ENCODE peak calls at places on chromosomes 12 and 14, in five cellular contexts. One of them, this sample, is unnamed.

GRCh38 chr12:107131832-107132616 is 38.7 kb upstream of the CRY1 start:
- DNase-seq in cardiac fibroblast: peak
- DNase-seq in left lung: no peak
- DNase-seq in upper lobe of right lung: no peak
- DNase-seq in trophoblast cell: peak
- DNase-seq in this sample: no peak

GRCh38 chr14:74401504-74402241 is 24.3 kb downstream of the SYNDIG1L start:
- DNase-seq in upper lobe of right lung: no peak
- DNase-seq in left lung: no peak
- DNase-seq in trophoblast cell: peak
- DNase-seq in cardiac fibroblast: no peak
- DNase-seq in this sample: peak

GRCh38 chr14:71311061-71311460 is 403.8 kb downstream of the PCNX1 start:
- DNase-seq in cardiac fibroblast: no peak
- DNase-seq in trophoblast cell: no peak
- DNase-seq in left lung: no peak
- DNase-seq in upper lobe of right lung: no peak
- DNase-seq in this sample: no peak

GRCh38 chr12:108975024-108975593 is 45.8 kb downstream of the SVOP start:
- DNase-seq in trophoblast cell: no peak
- DNase-seq in left lung: no peak
- DNase-seq in cardiac fibroblast: peak
- DNase-seq in upper lobe of right lung: no peak
- DNase-seq in this sample: no peak

GRCh38 chr12:125192690-125193221 is 127.5 kb downstream of the AACS start:
- DNase-seq in cardiac fibroblast: no peak
- DNase-seq in upper lobe of right lung: no peak
- DNase-seq in trophoblast cell: no peak
- DNase-seq in left lung: no peak
- DNase-seq in this sample: no peak

GRCh38 chr12:63845726-63846125 is 1.2 kb downstream of the SRGAP1 start:
- DNase-seq in cardiac fibroblast: peak
- DNase-seq in upper lobe of right lung: no peak
- DNase-seq in trophoblast cell: no peak
- DNase-seq in left lung: no peak
- DNase-seq in this sample: no peak

GRCh38 chr14:44846232-44846824 is 115.4 kb downstream of the KLHL28 start:
- DNase-seq in left lung: no peak
- DNase-seq in upper lobe of right lung: no peak
- DNase-seq in trophoblast cell: peak
- DNase-seq in cardiac fibroblast: peak
- DNase-seq in this sample: peak

GRCh38 chr12:91813701-91814100 is 331.9 kb downstream of the BTG1 start:
- DNase-seq in upper lobe of right lung: no peak
- DNase-seq in cardiac fibroblast: no peak
- DNase-seq in left lung: no peak
- DNase-seq in trophoblast cell: no peak
- DNase-seq in this sample: no peak

GRCh38 chr14:27995688-27996087 is 770.9 kb upstream of the FOXG1 start:
- DNase-seq in upper lobe of right lung: no peak
- DNase-seq in cardiac fibroblast: no peak
- DNase-seq in trophoblast cell: no peak
- DNase-seq in left lung: no peak
- DNase-seq in this sample: no peak

GRCh38 chr12:50985322-50985721 is 33.0 kb downstream of the HIGD1C start:
- DNase-seq in cardiac fibroblast: peak
- DNase-seq in upper lobe of right lung: no peak
- DNase-seq in trophoblast cell: no peak
- DNase-seq in left lung: no peak
- DNase-seq in this sample: no peak

GRCh38 chr12:1776139-1776975 is 44.0 kb upstream of the LRTM2 start:
- DNase-seq in left lung: no peak
- DNase-seq in upper lobe of right lung: no peak
- DNase-seq in cardiac fibroblast: peak
- DNase-seq in trophoblast cell: peak
- DNase-seq in this sample: no peak

GRCh38 chr12:42128327-42128726 is 16.3 kb downstream of the GXYLT1 start:
- DNase-seq in trophoblast cell: no peak
- DNase-seq in cardiac fibroblast: no peak
- DNase-seq in left lung: no peak
- DNase-seq in upper lobe of right lung: no peak
- DNase-seq in this sample: no peak

GRCh38 chr14:99807413-99808132 is 14.4 kb downstream of the EML1 start:
- DNase-seq in upper lobe of right lung: no peak
- DNase-seq in trophoblast cell: no peak
- DNase-seq in left lung: no peak
- DNase-seq in cardiac fibroblast: peak
- DNase-seq in this sample: no peak

GRCh38 chr12:129550353-129550752 is 353.5 kb downstream of the TMEM132D start:
- DNase-seq in cardiac fibroblast: no peak
- DNase-seq in upper lobe of right lung: peak
- DNase-seq in left lung: no peak
- DNase-seq in trophoblast cell: no peak
- DNase-seq in this sample: no peak

GRCh38 chr14:99792551-99793212 is 531 bp upstream of the EML1 start:
- DNase-seq in upper lobe of right lung: no peak
- DNase-seq in cardiac fibroblast: peak
- DNase-seq in left lung: no peak
- DNase-seq in trophoblast cell: peak
- DNase-seq in this sample: no peak

GRCh38 chr12:100794441-100795192 is at the start of gene ANO4:
- DNase-seq in upper lobe of right lung: no peak
- DNase-seq in trophoblast cell: no peak
- DNase-seq in left lung: no peak
- DNase-seq in cardiac fibroblast: peak
- DNase-seq in this sample: no peak

GRCh38 chr14:56817396-56817921 is 7.2 kb upstream of the OTX2 start:
- DNase-seq in upper lobe of right lung: no peak
- DNase-seq in trophoblast cell: no peak
- DNase-seq in cardiac fibroblast: no peak
- DNase-seq in left lung: no peak
- DNase-seq in this sample: no peak

GRCh38 chr12:20377750-20378149 is 9.4 kb downstream of the PDE3A start:
- DNase-seq in upper lobe of right lung: no peak
- DNase-seq in left lung: no peak
- DNase-seq in cardiac fibroblast: no peak
- DNase-seq in trophoblast cell: no peak
- DNase-seq in this sample: no peak

GRCh38 chr12:93793007-93793406 is 115.8 kb downstream of the CRADD start:
- DNase-seq in cardiac fibroblast: peak
- DNase-seq in trophoblast cell: no peak
- DNase-seq in left lung: no peak
- DNase-seq in upper lobe of right lung: no peak
- DNase-seq in this sample: no peak

GRCh38 chr12:74889563-74890236 is 319.9 kb downstream of the KCNC2 start:
- DNase-seq in left lung: no peak
- DNase-seq in trophoblast cell: no peak
- DNase-seq in upper lobe of right lung: no peak
- DNase-seq in cardiac fibroblast: peak
- DNase-seq in this sample: no peak

GRCh38 chr12:79725987-79726386 is 35.2 kb upstream of the PAWR start:
- DNase-seq in left lung: no peak
- DNase-seq in trophoblast cell: no peak
- DNase-seq in upper lobe of right lung: no peak
- DNase-seq in cardiac fibroblast: peak
- DNase-seq in this sample: no peak

GRCh38 chr12:120259418-120260202 is 5.9 kb downstream of the PXN start:
- DNase-seq in left lung: no peak
- DNase-seq in cardiac fibroblast: peak
- DNase-seq in upper lobe of right lung: no peak
- DNase-seq in trophoblast cell: peak
- DNase-seq in this sample: no peak

GRCh38 chr12:75459755-75460154 is 20.8 kb upstream of the GLIPR1 start:
- DNase-seq in upper lobe of right lung: no peak
- DNase-seq in trophoblast cell: no peak
- DNase-seq in left lung: no peak
- DNase-seq in cardiac fibroblast: no peak
- DNase-seq in this sample: no peak

GRCh38 chr12:75011120-75011519 is 198.5 kb downstream of the KCNC2 start:
- DNase-seq in upper lobe of right lung: no peak
- DNase-seq in trophoblast cell: no peak
- DNase-seq in left lung: no peak
- DNase-seq in cardiac fibroblast: no peak
- DNase-seq in this sample: no peak

GRCh38 chr12:95959107-95959506 is 16.0 kb downstream of the AMDHD1 start:
- DNase-seq in upper lobe of right lung: no peak
- DNase-seq in cardiac fibroblast: peak
- DNase-seq in trophoblast cell: no peak
- DNase-seq in left lung: no peak
- DNase-seq in this sample: no peak

GRCh38 chr14:55323910-55324309 is 52.7 kb downstream of the FBXO34 start:
- DNase-seq in cardiac fibroblast: no peak
- DNase-seq in trophoblast cell: no peak
- DNase-seq in left lung: no peak
- DNase-seq in upper lobe of right lung: no peak
- DNase-seq in this sample: no peak

GRCh38 chr14:39265741-39266588 is 32.2 kb downstream of the MIA2 start:
- DNase-seq in left lung: no peak
- DNase-seq in cardiac fibroblast: peak
- DNase-seq in upper lobe of right lung: no peak
- DNase-seq in trophoblast cell: no peak
- DNase-seq in this sample: peak

GRCh38 chr12:65510584-65511050 is 232.1 kb downstream of the MSRB3 start:
- DNase-seq in left lung: no peak
- DNase-seq in cardiac fibroblast: peak
- DNase-seq in trophoblast cell: no peak
- DNase-seq in upper lobe of right lung: no peak
- DNase-seq in this sample: no peak

GRCh38 chr12:45685680-45686079 is 43.8 kb upstream of the ARID2 start:
- DNase-seq in left lung: no peak
- DNase-seq in trophoblast cell: no peak
- DNase-seq in cardiac fibroblast: no peak
- DNase-seq in upper lobe of right lung: no peak
- DNase-seq in this sample: no peak

GRCh38 chr12:45687081-45688015 is 42.2 kb upstream of the ARID2 start:
- DNase-seq in trophoblast cell: no peak
- DNase-seq in cardiac fibroblast: no peak
- DNase-seq in left lung: no peak
- DNase-seq in upper lobe of right lung: no peak
- DNase-seq in this sample: no peak

GRCh38 chr12:45688188-45688587 is 41.3 kb upstream of the ARID2 start:
- DNase-seq in upper lobe of right lung: no peak
- DNase-seq in trophoblast cell: no peak
- DNase-seq in cardiac fibroblast: no peak
- DNase-seq in left lung: no peak
- DNase-seq in this sample: no peak
- H3K4me3 ChIP-seq in upper lobe of right lung: no peak
- H3K4me3 ChIP-seq in trophoblast cell: no peak
- H3K4me3 ChIP-seq in cardiac fibroblast: no peak
- H3K4me3 ChIP-seq in left lung: no peak
- H3K4me3 ChIP-seq in this sample: no peak

GRCh38 chr12:9363145-9363544 is 154.9 kb upstream of the PZP start:
- DNase-seq in left lung: no peak
- DNase-seq in cardiac fibroblast: no peak
- DNase-seq in upper lobe of right lung: no peak
- DNase-seq in trophoblast cell: no peak
- DNase-seq in this sample: peak

GRCh38 chr12:9364224-9365176 is 156.3 kb upstream of the PZP start:
- DNase-seq in left lung: no peak
- DNase-seq in trophoblast cell: no peak
- DNase-seq in cardiac fibroblast: peak
- DNase-seq in upper lobe of right lung: no peak
- DNase-seq in this sample: peak

GRCh38 chr12:9367201-9367600 is 159.0 kb upstream of the PZP start:
- DNase-seq in left lung: no peak
- DNase-seq in cardiac fibroblast: no peak
- DNase-seq in trophoblast cell: no peak
- DNase-seq in upper lobe of right lung: no peak
- DNase-seq in this sample: no peak

GRCh38 chr12:9367828-9368227 is 159.6 kb upstream of the PZP start:
- DNase-seq in left lung: no peak
- DNase-seq in cardiac fibroblast: peak
- DNase-seq in upper lobe of right lung: no peak
- DNase-seq in trophoblast cell: no peak
- DNase-seq in this sample: no peak

DNA sequence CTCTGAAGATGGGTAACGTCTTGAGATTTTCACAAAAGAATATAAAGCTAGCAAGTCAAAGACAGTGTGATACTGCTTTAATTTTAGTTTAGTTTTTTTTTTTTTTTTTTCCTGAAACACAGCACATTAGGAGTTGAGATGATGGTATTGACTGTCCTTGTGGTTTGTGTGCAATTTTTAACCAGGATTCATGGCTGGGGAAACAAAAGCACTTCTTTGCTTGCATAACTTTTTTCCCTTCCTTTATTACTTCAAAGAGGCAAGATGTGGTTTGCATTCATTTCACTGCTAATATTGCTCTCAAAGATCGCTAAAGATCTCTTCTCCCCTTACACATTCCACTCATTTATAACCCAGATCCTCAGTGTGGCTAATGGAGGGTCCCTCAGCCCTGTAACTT is 157.1 kb upstream of the PZP start:
- DNase-seq in cardiac fibroblast: no peak
- DNase-seq in left lung: no peak
- DNase-seq in upper lobe of right lung: no peak
- DNase-seq in trophoblast cell: no peak
- DNase-seq in this sample: no peak
- H3K4me3 ChIP-seq in cardiac fibroblast: no peak
- H3K4me3 ChIP-seq in left lung: no peak
- H3K4me3 ChIP-seq in upper lobe of right lung: no peak
- H3K4me3 ChIP-seq in trophoblast cell: no peak
- H3K4me3 ChIP-seq in this sample: peak

DNA sequence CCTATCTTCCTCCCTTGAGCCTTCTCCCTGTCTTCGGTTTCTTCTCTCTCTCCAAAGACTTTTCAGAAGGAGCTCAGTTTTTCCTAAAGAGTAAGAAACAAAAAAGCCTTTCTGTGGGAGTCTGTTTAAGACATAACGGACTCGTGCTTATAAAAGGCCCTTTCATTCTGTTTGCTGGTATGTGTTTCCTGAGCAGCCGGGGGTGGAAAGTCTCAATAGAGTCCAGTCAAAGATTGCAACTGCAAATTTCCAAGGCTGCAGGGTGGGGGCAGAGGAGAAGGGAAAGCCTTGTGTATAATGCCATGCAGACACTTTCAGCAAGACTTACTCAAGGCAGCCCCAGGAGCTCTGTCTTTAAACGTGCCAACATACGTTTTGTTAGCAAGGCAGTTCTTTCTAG is 62.2 kb downstream of the GNG2 start:
- DNase-seq in cardiac fibroblast: peak
- DNase-seq in trophoblast cell: no peak
- DNase-seq in left lung: no peak
- DNase-seq in upper lobe of right lung: no peak
- DNase-seq in this sample: no peak
- H3K4me3 ChIP-seq in cardiac fibroblast: no peak
- H3K4me3 ChIP-seq in trophoblast cell: no peak
- H3K4me3 ChIP-seq in left lung: no peak
- H3K4me3 ChIP-seq in upper lobe of right lung: no peak
- H3K4me3 ChIP-seq in this sample: no peak

DNA sequence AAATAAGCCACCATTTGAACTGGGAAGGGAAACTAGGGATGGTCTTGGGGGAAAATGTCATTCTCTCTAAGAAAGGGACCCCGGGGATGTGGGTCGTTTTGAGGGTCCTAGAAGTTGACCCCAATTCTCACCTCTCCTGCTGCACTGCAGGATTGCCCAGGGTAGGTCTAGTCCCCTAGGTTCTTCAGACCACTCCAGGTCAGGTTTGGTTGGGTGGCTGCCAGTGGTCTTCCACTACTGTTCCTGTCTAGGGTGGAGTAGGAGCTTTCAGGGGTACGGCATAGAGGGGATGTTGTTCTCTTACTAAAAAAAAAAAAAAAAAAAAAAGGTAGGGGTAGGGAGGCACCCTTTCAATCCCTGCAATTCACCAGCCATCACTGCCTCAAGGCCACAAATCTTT is 7.3 kb downstream of the HOXC8 start:
- DNase-seq in cardiac fibroblast: no peak
- DNase-seq in trophoblast cell: no peak
- DNase-seq in left lung: peak
- DNase-seq in upper lobe of right lung: no peak
- DNase-seq in this sample: no peak
- H3K4me3 ChIP-seq in cardiac fibroblast: no peak
- H3K4me3 ChIP-seq in trophoblast cell: no peak
- H3K4me3 ChIP-seq in left lung: no peak
- H3K4me3 ChIP-seq in upper lobe of right lung: no peak
- H3K4me3 ChIP-seq in this sample: no peak